ENCODE peak calls at places on chromosome X, in six cellular contexts. J, F, N, D, G and Y are unnamed samples.
A peak's percentile ranks its signal among the peaks of the same experiment; 100 is the strongest.

GRCh38 chrX:120306640-120307039 is 4.6 kb downstream of the TMEM255A start:
- DNase-seq in J (no peak), F (no peak), N (no peak), D (no peak), G (no peak), Y (no peak)

GRCh38 chrX:41245641-41246040 is 88.3 kb upstream of the DDX3X start:
- DNase-seq in J (no peak), F (no peak), N (no peak), D (no peak), G (no peak), Y (no peak)

GRCh38 chrX:12210921-12211320 is 72.6 kb downstream of the FRMPD4 start:
- DNase-seq in J (no peak), F (peak; percentile 8), N (no peak), D (no peak), G (no peak), Y (no peak)

GRCh38 chrX:21725498-21725897 is 32.4 kb downstream of the SMPX start:
- DNase-seq in J (no peak), F (peak; percentile 40), N (no peak), D (no peak), G (no peak), Y (no peak)

GRCh38 chrX:48703642-48704481 is 7.3 kb downstream of the SUV39H1 start:
- DNase-seq in J (no peak), F (peak; percentile 94), N (peak; percentile 54), D (no peak), G (no peak), Y (no peak)

GRCh38 chrX:20067709-20068315 is 48.9 kb downstream of the MAP7D2 start:
- DNase-seq in J (no peak), F (peak; percentile 87), N (peak; percentile 81), D (peak; percentile 55), G (peak; percentile 90), Y (peak; percentile 77)

GRCh38 chrX:136162827-136163427 is 15.6 kb downstream of the FHL1 start:
- DNase-seq in J (no peak), F (peak; percentile 48), N (no peak), D (peak; percentile 55), G (no peak), Y (no peak)

GRCh38 chrX:116009348-116009747 is 161.2 kb upstream of the AGTR2 start:
- DNase-seq in J (no peak), F (no peak), N (no peak), D (no peak), G (no peak), Y (no peak)

GRCh38 chrX:105662248-105662647 is 160.1 kb upstream of the NRK start:
- DNase-seq in J (no peak), F (peak; percentile 18), N (no peak), D (no peak), G (no peak), Y (no peak)

GRCh38 chrX:129737921-129738320 is 858 bp upstream of the XPNPEP2 start:
- DNase-seq in J (no peak), F (peak; percentile 79), N (no peak), D (no peak), G (no peak), Y (no peak)

GRCh38 chrX:73398185-73398914 is 48.5 kb upstream of the CDX4 start:
- DNase-seq in J (no peak), F (no peak), N (no peak), D (no peak), G (no peak), Y (no peak)

GRCh38 chrX:65587616-65588526 is 53.3 kb upstream of the LAS1L start:
- DNase-seq in J (no peak), F (peak; percentile 67), N (peak; percentile 72), D (peak; percentile 78), G (peak; percentile 93), Y (peak; percentile 83)

GRCh38 chrX:119790977-119791436 is 423 bp downstream of the RPL39 start:
- DNase-seq in J (no peak), F (peak; percentile 28), N (peak; percentile 18), D (peak; percentile 12), G (peak; percentile 77), Y (no peak)

GRCh38 chrX:150062292-150063137 is 124.2 kb upstream of the EOLA2 start:
- DNase-seq in J (no peak), F (peak; percentile 47), N (no peak), D (peak; percentile 29), G (peak; percentile 73), Y (no peak)
- TF ChIP-seq CTCF in J (no peak), F (no peak), N (no peak), D (no peak), G (no peak), Y (no peak)

DNA sequence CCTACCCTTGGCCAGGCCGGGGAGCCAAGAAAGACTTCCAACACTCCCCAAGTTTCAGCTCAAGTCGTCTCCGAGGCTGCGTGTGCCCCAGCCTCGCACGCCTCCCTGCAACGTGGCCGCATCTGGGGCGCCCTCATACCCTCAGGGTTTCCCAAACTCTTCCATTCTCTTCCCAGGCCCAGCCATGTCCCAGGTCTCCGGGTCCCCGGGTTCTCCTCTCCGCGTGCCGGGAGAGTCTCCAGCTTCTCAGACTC is 312 bp upstream of the STK26 start:
- DNase-seq in J (peak; percentile 3), F (no peak), N (no peak), D (no peak), G (no peak), Y (no peak)
- H3K36me3 ChIP-seq in J (no peaks in the 10 kb centered on the region), F (no peaks in the 10 kb centered on the region), N (no peaks in the 10 kb centered on the region), D (no peaks in the 10 kb centered on the region), G (no peaks in the 10 kb centered on the region), Y (no peaks in the 10 kb centered on the region)

DNA sequence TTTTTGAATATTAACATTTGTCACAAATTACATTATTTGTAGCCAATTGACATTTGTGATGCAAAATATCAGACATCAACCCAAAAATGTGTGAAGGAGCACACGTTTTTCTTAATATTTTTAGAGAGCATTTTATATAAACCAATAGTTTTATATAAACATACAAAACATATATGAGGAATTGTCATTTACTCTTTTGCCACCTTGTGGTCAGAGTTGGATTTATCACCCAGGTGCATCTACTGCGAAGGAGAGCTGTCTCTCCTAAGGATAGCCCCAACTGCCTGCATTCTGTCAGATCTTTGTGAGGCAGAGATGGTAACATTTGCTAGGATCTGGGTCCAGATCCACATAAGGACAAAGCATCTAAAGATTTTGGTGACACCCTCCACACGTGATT is 2.5 kb upstream of the USP27X start:
- DNase-seq in J (no peak), F (peak; percentile 31), N (no peak), D (no peak), G (no peak), Y (no peak)
- TF ChIP-seq CTCF in J (no peak), F (peak; percentile 25), N (no peak), D (peak; percentile 51), G (peak; percentile 45), Y (peak; percentile 25)

DNA sequence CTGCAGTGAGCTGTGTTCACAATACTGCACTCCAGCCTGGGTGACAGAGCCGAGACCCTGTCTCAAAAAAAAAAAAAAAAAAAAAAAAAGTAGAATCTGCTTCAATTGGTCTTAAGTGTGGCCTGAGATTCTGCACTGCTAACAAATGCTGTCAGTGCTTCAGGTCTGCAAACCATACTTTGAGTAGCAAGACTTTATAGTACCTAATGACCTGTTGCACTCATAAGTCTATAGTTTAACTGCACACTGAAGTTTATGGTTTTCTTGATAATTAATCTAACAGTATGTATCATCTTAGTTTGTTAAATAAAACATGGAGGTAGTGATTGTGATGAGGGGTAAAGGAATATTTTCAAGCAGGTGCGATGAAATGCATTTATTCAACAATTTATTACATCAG is 135.6 kb downstream of the STAG2 start:
- DNase-seq in J (no peak), F (no peak), N (no peak), D (no peak), G (no peak), Y (no peak)
- H3K36me3 ChIP-seq in J (no peaks in the 10 kb centered on the region), F (no peaks in the 10 kb centered on the region), N (no peaks in the 10 kb centered on the region), D (no peaks in the 10 kb centered on the region), G (no peaks in the 10 kb centered on the region), Y (peaks cover 40% of the 10 kb centered on the region)

GRCh38 chrX:37509349-37509748 is 62.1 kb upstream of the LANCL3 start:
- DNase-seq in J (no peak), F (peak; percentile 2), N (no peak), D (no peak), G (no peak), Y (no peak)
- TF ChIP-seq CTCF in J (no peak), F (peak; percentile 27), N (no peak), D (peak; percentile 44), G (no peak), Y (no peak)

GRCh38 chrX:153951683-153952372 is 7.4 kb upstream of the RENBP start:
- DNase-seq in J (no peak), F (no peak), N (no peak), D (no peak), G (no peak), Y (no peak)
- H3K36me3 ChIP-seq in J (peaks cover 26% of the 10 kb centered on the region), F (peaks cover 21% of the 10 kb centered on the region), N (no peaks in the 10 kb centered on the region), D (no peaks in the 10 kb centered on the region), G (peaks cover 2% of the 10 kb centered on the region), Y (peaks cover 81% of the 10 kb centered on the region)

GRCh38 chrX:45842207-45842900 is 641.7 kb upstream of the DIPK2B start:
- DNase-seq in J (no peak), F (peak; percentile 20), N (no peak), D (no peak), G (no peak), Y (no peak)

GRCh38 chrX:45842916-45843315 is 642.2 kb upstream of the DIPK2B start:
- DNase-seq in J (no peak), F (no peak), N (no peak), D (no peak), G (no peak), Y (no peak)

GRCh38 chrX:45846328-45846727 is 645.7 kb upstream of the DIPK2B start:
- DNase-seq in J (no peak), F (no peak), N (no peak), D (no peak), G (no peak), Y (no peak)

GRCh38 chrX:45845142-45845541 is 644.5 kb upstream of the DIPK2B start:
- DNase-seq in J (no peak), F (no peak), N (no peak), D (no peak), G (no peak), Y (no peak)

GRCh38 chrX:45843518-45843917 is 642.8 kb upstream of the DIPK2B start:
- DNase-seq in J (no peak), F (peak; percentile 24), N (no peak), D (no peak), G (no peak), Y (no peak)
- TF ChIP-seq CTCF in J (no peak), F (peak; percentile 1), N (no peak), D (peak; percentile 28), G (peak; percentile 9), Y (no peak)